ENCODE peak calls at places on chromosomes 1 and 21, in six cellular contexts. A is DND-41, F is fibroblast of lung, J is IMR-90, V is mammary epithelial cell, T is endothelial cell of umbilical vein. M is an unnamed sample.

GRCh38 chr21:32412162-32412997 is at the start of gene EVA1C:
- DNase-seq in A (no peak), F (peak), J (peak), V (peak), T (peak), M (no peak)

GRCh38 chr1:24864409-24864808 is 65.7 kb downstream of the RUNX3 start:
- DNase-seq in A (no peak), F (no peak), J (no peak), V (no peak), T (peak), M (no peak)

GRCh38 chr1:154791292-154792278 is 78.5 kb downstream of the KCNN3 start:
- DNase-seq in A (peak), F (peak), J (peak), V (peak), T (peak), M (no peak)

GRCh38 chr1:27106561-27107323 is 48.2 kb downstream of the SLC9A1 start:
- DNase-seq in A (no peak), F (no peak), J (no peak), V (no peak), T (no peak), M (no peak)

GRCh38 chr1:213414346-213414745 is 363.3 kb downstream of the RPS6KC1 start:
- DNase-seq in A (no peak), F (no peak), J (no peak), V (no peak), T (no peak), M (no peak)

GRCh38 chr1:64167176-64167575 is 36.2 kb upstream of the UBE2U start:
- DNase-seq in A (no peak), F (peak), J (peak), V (no peak), T (no peak), M (no peak)

GRCh38 chr1:54808443-54809207 is 7.5 kb upstream of the TTC22 start:
- DNase-seq in A (no peak), F (no peak), J (no peak), V (no peak), T (no peak), M (no peak)

GRCh38 chr1:25871704-25872494 is 3.6 kb downstream of the PAQR7 start:
- DNase-seq in A (no peak), F (no peak), J (no peak), V (no peak), T (no peak), M (no peak)

GRCh38 chr1:245788269-245788668 is 633.5 kb downstream of the KIF26B start:
- DNase-seq in A (no peak), F (peak), J (peak), V (peak), T (no peak), M (peak)

GRCh38 chr1:46284597-46285564 is 18.5 kb downstream of the LRRC41 start:
- DNase-seq in A (peak), F (peak), J (peak), V (no peak), T (no peak), M (no peak)

GRCh38 chr1:46288485-46289133 is 14.8 kb downstream of the LRRC41 start:
- DNase-seq in A (no peak), F (no peak), J (peak), V (peak), T (peak), M (no peak)

GRCh38 chr1:46289976-46290375 is 13.4 kb downstream of the LRRC41 start:
- DNase-seq in A (no peak), F (no peak), J (peak), V (no peak), T (no peak), M (no peak)

GRCh38 chr1:46289134-46289494 is 14.3 kb downstream of the LRRC41 start:
- DNase-seq in A (no peak), F (no peak), J (no peak), V (no peak), T (no peak), M (no peak)

GRCh38 chr1:46285730-46286477 is 17.5 kb downstream of the LRRC41 start:
- DNase-seq in A (peak), F (no peak), J (no peak), V (no peak), T (no peak), M (no peak)
- H3K4me2 ChIP-seq in A (peak), F (no peak), J (no peak), V (no peak), T (no peak), M (no peak)

DNA sequence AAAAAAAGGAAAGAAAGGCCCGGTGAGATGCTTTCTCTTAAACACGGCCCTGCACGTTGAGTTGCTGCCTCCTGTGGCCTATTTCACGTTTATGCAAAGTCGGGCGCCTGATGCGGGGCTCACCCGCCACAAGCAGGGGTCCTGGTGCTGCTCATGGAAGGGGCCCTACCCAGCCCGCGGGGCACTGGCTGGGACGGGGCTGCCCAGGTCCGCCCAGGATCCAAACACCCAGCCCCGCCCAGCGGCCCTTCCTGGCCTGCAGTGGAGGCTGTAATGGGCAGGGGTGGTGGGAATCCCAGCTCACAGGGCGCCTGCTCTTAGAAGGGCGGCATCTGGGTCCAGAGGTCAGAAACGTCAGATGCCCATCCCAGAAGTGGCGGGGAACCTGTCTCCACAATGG is 1.6 kb downstream of the COL6A2 start:
- DNase-seq in A (no peak), F (peak), J (peak), V (no peak), T (no peak), M (no peak)
- H3K4me2 ChIP-seq in A (no peak), F (peak), J (peak), V (no peak), T (no peak), M (no peak)

GRCh38 chr1:160935527-160936258 is 18.9 kb downstream of the ITLN2 start:
- DNase-seq in A (no peak), F (no peak), J (no peak), V (no peak), T (no peak), M (no peak)
- H3K4me2 ChIP-seq in A (no peak), F (no peak), J (no peak), V (no peak), T (no peak), M (no peak)

GRCh38 chr1:205922314-205922713 is 20.9 kb downstream of the SLC26A9 start:
- DNase-seq in A (no peak), F (no peak), J (no peak), V (no peak), T (no peak), M (no peak)
- H3K4me2 ChIP-seq in A (no peak), F (no peak), J (no peak), V (no peak), T (no peak), M (no peak)

DNA sequence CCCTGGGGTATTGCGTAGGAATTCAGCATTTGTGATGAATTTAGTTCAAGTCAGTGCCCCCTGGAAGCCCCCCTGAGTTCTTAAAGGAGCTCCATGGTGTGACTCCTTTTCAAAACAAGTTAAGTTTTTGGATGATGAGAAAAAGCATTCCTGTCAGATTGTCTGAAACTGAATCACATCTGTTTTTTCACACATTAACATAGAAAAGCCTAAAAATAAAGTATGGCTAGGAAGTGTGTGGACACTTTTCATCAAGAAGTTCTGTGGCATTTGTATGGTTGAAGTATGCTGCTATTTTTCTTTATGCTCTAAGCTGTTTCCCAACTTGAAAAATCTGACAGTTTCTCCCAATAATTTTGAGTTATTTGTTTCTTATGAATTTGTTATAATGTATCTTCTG is 33.7 kb downstream of the PRDM2 start:
- DNase-seq in A (no peak), F (no peak), J (no peak), V (no peak), T (no peak), M (no peak)
- H3K4me2 ChIP-seq in A (peak), F (no peak), J (no peak), V (no peak), T (no peak), M (no peak)

GRCh38 chr1:183246436-183246835 is 60.4 kb downstream of the LAMC2 start:
- DNase-seq in A (no peak), F (no peak), J (no peak), V (no peak), T (no peak), M (no peak)
- H3K4me2 ChIP-seq in A (no peak), F (no peak), J (no peak), V (no peak), T (no peak), M (no peak)

GRCh38 chr1:46575300-46575699 is 23.9 kb upstream of the KNCN start:
- DNase-seq in A (no peak), F (no peak), J (no peak), V (no peak), T (no peak), M (no peak)

GRCh38 chr1:46569116-46569515 is 17.7 kb upstream of the KNCN start:
- DNase-seq in A (no peak), F (no peak), J (no peak), V (no peak), T (no peak), M (no peak)

GRCh38 chr1:46568614-46569013 is 17.2 kb upstream of the KNCN start:
- DNase-seq in A (no peak), F (no peak), J (no peak), V (no peak), T (no peak), M (no peak)

GRCh38 chr1:46569909-46570725 is 18.7 kb upstream of the KNCN start:
- DNase-seq in A (no peak), F (peak), J (peak), V (no peak), T (no peak), M (no peak)

GRCh38 chr1:46571691-46572225 is 20.3 kb upstream of the KNCN start:
- DNase-seq in A (no peak), F (no peak), J (no peak), V (no peak), T (no peak), M (no peak)
- H3K4me2 ChIP-seq in A (no peak), F (no peak), J (no peak), V (no peak), T (no peak), M (no peak)

M was measured in keratinocyte.